ENCODE peak calls at places on chromosomes 7 and 10, in eight cellular contexts. B is transverse colon, T is breast epithelium, H is upper lobe of left lung, K is GM12878, Z is HL-60, A is prostate gland, J is sigmoid colon. E is an unnamed sample.

GRCh38 chr7:36728143-36728542 is 3.8 kb upstream of the AOAH start:
- DNase-seq in B (no peak), T (no peak), H (no peak), K (no peak), Z (no peak), A (no peak), J (no peak), E (no peak)

GRCh38 chr10:118850418-118851061 is 95.8 kb upstream of the CACUL1 start:
- DNase-seq in B (peak; percentile 73), T (no peak), H (peak; percentile 71), K (no peak), Z (peak; percentile 32), A (peak; percentile 27), J (no peak), E (peak; percentile 16)

GRCh38 chr10:78188459-78188858 is 154.8 kb downstream of the RPS24 start:
- DNase-seq in B (no peak), T (no peak), H (no peak), K (no peak), Z (no peak), A (no peak), J (no peak), E (no peak)

GRCh38 chr10:112985701-112986510 is 35.9 kb downstream of the TCF7L2 start:
- DNase-seq in B (no peak), T (no peak), H (no peak), K (peak; percentile 13), Z (peak; percentile 42), A (no peak), J (no peak), E (no peak)

GRCh38 chr7:120985839-120986238 is 2.7 kb upstream of the CPED1 start:
- DNase-seq in B (no peak), T (no peak), H (no peak), K (no peak), Z (no peak), A (no peak), J (no peak), E (no peak)

GRCh38 chr7:15086882-15087281 is 184.3 kb upstream of the DGKB start:
- DNase-seq in B (no peak), T (no peak), H (no peak), K (no peak), Z (no peak), A (no peak), J (no peak), E (no peak)

GRCh38 chr10:121087129-121087528 is 236.0 kb downstream of the WDR11 start:
- DNase-seq in B (no peak), T (no peak), H (no peak), K (no peak), Z (no peak), A (no peak), J (no peak), E (no peak)

GRCh38 chr10:79410315-79411094 is 34.9 kb downstream of the ZCCHC24 start:
- DNase-seq in B (no peak), T (peak; percentile 39), H (no peak), K (no peak), Z (no peak), A (no peak), J (peak; percentile 78), E (no peak)

GRCh38 chr7:139855498-139856270 is 26.6 kb downstream of the TBXAS1 start:
- DNase-seq in B (peak; percentile 36), T (no peak), H (peak; percentile 68), K (peak; percentile 51), Z (peak; percentile 92), A (no peak), J (no peak), E (no peak)

GRCh38 chr10:123494409-123494808 is 171.7 kb upstream of the GPR26 start:
- DNase-seq in B (no peak), T (no peak), H (no peak), K (no peak), Z (no peak), A (no peak), J (no peak), E (no peak)

GRCh38 chr10:35540296-35541164 is 64.6 kb upstream of the GJD4 start:
- DNase-seq in B (no peak), T (no peak), H (no peak), K (no peak), Z (no peak), A (no peak), J (no peak), E (no peak)

GRCh38 chr7:24936121-24936824 is 43.7 kb downstream of the OSBPL3 start:
- DNase-seq in B (no peak), T (no peak), H (no peak), K (peak; percentile 34), Z (no peak), A (no peak), J (no peak), E (no peak)

GRCh38 chr7:149799397-149800168 is 26.2 kb upstream of the ZNF467 start:
- DNase-seq in B (peak; percentile 54), T (no peak), H (peak; percentile 38), K (no peak), Z (no peak), A (no peak), J (no peak), E (no peak)

GRCh38 chr10:128067691-128068397 is 58.4 kb downstream of the MKI67 start:
- DNase-seq in B (peak; percentile 7), T (no peak), H (peak; percentile 18), K (no peak), Z (no peak), A (no peak), J (peak; percentile 64), E (no peak)

GRCh38 chr10:126569513-126570447 is 100.7 kb downstream of the C10orf90 start:
- DNase-seq in B (no peak), T (no peak), H (no peak), K (no peak), Z (no peak), A (no peak), J (no peak), E (no peak)

GRCh38 chr7:144408116-144408515 is 4.6 kb upstream of the NOBOX start:
- DNase-seq in B (no peak), T (no peak), H (no peak), K (no peak), Z (no peak), A (no peak), J (no peak), E (no peak)

GRCh38 chr7:2729893-2730716 is 42.1 kb downstream of the AMZ1 start:
- DNase-seq in B (no peak), T (no peak), H (no peak), K (no peak), Z (no peak), A (no peak), J (peak; percentile 89), E (no peak)

GRCh38 chr10:121608669-121609190 is 10.5 kb upstream of the FGFR2 start:
- DNase-seq in B (peak; percentile 75), T (peak; percentile 75), H (peak; percentile 59), K (no peak), Z (no peak), A (no peak), J (peak; percentile 71), E (no peak)

GRCh38 chr10:132725202-132725601 is 60.7 kb downstream of the NKX6-2 start:
- DNase-seq in B (no peak), T (no peak), H (no peak), K (no peak), Z (no peak), A (no peak), J (no peak), E (no peak)
- TF ChIP-seq POLR2AphosphoS5 in B (no peak), T (no peak), H (no peak), K (no peak), Z (no peak), A (no peak), J (no peak), E (no peak)

DNA sequence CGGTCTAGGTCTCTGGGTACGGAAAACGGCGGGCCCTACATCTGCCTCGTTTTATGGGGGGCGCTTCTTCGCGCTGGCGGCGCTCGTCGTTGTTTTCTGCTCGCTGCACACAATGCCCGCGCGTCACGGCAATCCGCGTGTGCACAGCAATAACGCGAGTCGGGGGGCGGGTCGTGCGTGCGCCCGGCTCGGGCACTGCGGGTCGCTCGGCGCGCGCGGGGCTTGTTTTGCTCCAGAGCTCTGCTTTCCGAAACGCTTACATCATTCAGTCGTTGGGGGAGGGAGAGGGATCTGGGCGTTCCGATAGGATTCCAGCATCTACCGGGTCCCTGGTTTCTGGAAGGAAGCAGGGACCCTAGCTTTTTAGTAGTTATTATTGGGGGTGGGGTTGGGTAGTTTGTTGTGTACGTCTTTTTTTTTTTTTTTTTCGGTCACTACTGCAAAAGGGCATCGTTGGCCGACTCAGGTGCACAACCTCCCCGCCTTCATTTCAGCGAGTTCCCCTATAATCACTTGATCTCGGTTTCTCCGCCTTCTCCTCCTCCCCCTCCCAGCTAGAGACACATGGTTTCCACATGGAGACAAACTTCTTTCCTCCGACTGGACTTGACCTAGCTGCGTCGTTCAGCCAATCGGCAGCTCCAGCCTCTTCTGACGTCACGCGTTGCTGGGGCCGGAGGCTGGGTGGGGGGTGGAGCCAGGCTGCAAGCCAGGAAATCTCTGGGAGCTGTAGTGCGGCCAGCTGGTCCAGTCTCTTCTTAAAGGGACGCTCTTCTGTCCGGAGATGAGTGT is 3.5 kb downstream of the MXI1 start:
- DNase-seq in B (peak; percentile 98), T (peak; percentile 98), H (peak; percentile 96), K (peak; percentile 90), Z (peak; percentile 97), A (peak; percentile 97), J (peak; percentile 99), E (peak; percentile 82)
- TF ChIP-seq POLR2AphosphoS5 in B (peak; percentile 81), T (peak; percentile 21), H (peak; percentile 64), K (no peak), Z (peak; percentile 72), A (peak; percentile 97), J (peak; percentile 88), E (peak; percentile 44)

DNA sequence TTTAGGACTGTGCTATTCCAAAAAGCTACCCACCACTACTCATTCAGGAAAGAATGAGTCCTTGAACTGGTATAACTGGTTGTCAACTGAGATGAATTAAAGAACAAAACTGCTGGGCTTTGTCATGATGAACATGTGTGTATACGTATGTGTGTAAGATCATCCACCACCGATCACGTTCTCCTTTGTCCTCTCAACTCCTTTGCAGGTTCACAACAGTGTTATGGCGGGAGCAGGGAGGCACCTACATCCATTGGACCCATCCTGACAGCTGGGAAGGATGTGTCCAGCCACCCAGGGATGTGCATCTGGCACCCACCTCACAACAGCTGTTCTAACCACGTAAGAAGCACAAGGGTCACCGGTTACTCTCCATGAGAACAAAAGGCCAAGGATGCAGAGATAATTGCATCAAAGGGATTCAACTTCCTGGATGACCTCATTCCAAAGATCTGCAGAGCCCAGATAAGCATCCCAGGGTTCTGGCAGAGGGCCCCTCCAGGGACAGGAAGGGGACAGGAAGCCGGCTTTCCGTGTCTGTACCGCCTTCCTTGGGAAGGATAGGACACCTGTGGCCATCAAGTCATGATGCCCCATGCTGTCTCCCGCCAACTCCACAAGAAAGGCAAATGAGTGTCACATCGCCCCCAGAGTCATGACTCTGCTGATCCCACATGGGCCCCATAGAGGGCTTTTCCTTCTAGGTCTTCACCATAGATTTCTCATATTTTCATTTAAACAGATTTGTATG is 66.1 kb downstream of the STEAP1B start:
- DNase-seq in B (no peak), T (no peak), H (peak; percentile 32), K (no peak), Z (no peak), A (no peak), J (no peak), E (no peak)
- TF ChIP-seq POLR2AphosphoS5 in B (no peak), T (peak; percentile 60), H (peak; percentile 92), K (no peak), Z (no peak), A (no peak), J (peak; percentile 18), E (no peak)

DNA sequence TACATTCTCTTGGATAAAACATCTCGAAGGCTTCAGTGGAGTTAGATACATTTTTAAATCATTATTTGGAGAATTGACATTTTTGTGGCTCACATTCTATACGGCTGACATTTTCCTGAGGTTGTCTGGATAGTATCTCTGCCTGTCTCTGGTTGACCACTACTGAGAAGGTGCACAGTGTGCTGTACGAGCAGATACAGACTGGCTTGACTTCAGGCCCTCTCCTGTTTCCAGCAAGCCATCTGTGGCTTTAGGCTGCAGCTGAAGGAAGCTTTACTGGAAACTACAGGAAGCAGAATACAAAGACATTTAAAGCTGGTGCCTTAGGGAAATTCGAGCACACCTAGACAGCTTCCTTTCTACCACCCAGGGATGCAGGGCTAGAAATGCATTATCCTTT is 39.3 kb upstream of the RSU1 start:
- DNase-seq in B (no peak), T (no peak), H (no peak), K (no peak), Z (no peak), A (no peak), J (no peak), E (no peak)
- TF ChIP-seq POLR2AphosphoS5 in B (no peak), T (no peak), H (no peak), K (no peak), Z (no peak), A (no peak), J (no peak), E (no peak)

E was measured in SK-N-MC.